ENCODE peak calls at places on chromosome 14, in four cellular contexts. F is lung, Q is trophoblast cell, X is adrenal gland. O is an unnamed sample. For H3K4me1, the result is how much of the 10 kb centered on the place peaks cover.

GRCh38 chr14:72444701-72445100 is 449.2 kb downstream of the DPF3 start:
- DNase-seq in Q (no peak), X (no peak), F (no peak), O (peak)

GRCh38 chr14:96805906-96806305 is 8.7 kb downstream of the VRK1 start:
- DNase-seq in Q (no peak), X (no peak), F (no peak), O (no peak)

GRCh38 chr14:76919811-76920571 is 93.8 kb downstream of the LRRC74A start:
- DNase-seq in Q (peak), X (peak), F (no peak), O (no peak)

GRCh38 chr14:99272669-99273024 is 650 bp upstream of the BCL11B start:
- DNase-seq in X (no peak), F (no peak), Q (no peak), O (peak)

GRCh38 chr14:32307881-32308582 is 21.1 kb upstream of the AKAP6 start:
- DNase-seq in X (no peak), Q (no peak), F (no peak), O (peak)

GRCh38 chr14:74786916-74787315 is 23.8 kb downstream of the YLPM1 start:
- DNase-seq in F (no peak), Q (no peak), X (no peak), O (no peak)

GRCh38 chr14:81402123-81402495 is 2.0 kb upstream of the STON2 start:
- DNase-seq in Q (peak), X (no peak), F (no peak), O (no peak)

GRCh38 chr14:35418093-35418492 is 13.5 kb upstream of the NFKBIA start:
- DNase-seq in F (no peak), Q (no peak), X (no peak), O (no peak)

GRCh38 chr14:21476925-21477681 is at the start of the genes RAB2B and TOX4:
- DNase-seq in Q (peak), F (peak), X (peak), O (peak)

GRCh38 chr14:104800600-104801283 is at the start of gene ZBTB42:
- DNase-seq in Q (peak), X (peak), F (peak), O (peak)

GRCh38 chr14:98707522-98707921 is 564.5 kb downstream of the BCL11B start:
- DNase-seq in F (no peak), Q (no peak), X (no peak), O (no peak)

GRCh38 chr14:52049721-52050588 is 18.9 kb downstream of the NID2 start:
- DNase-seq in X (no peak), F (no peak), Q (no peak), O (no peak)

GRCh38 chr14:54169254-54169924 is 212.8 kb upstream of the BMP4 start:
- DNase-seq in X (no peak), Q (no peak), F (no peak), O (peak)

GRCh38 chr14:72810201-72810600 is 83.7 kb downstream of the DPF3 start:
- DNase-seq in F (no peak), Q (no peak), X (no peak), O (no peak)

GRCh38 chr14:30227871-30228270 is 300.2 kb upstream of the PRKD1 start:
- DNase-seq in F (no peak), Q (peak), X (peak), O (peak)

GRCh38 chr14:74962059-74962458 is 6.7 kb upstream of the PGF start:
- DNase-seq in X (no peak), F (no peak), Q (no peak), O (no peak)

GRCh38 chr14:92492261-92492660 is 21.3 kb upstream of the RIN3 start:
- DNase-seq in F (peak), Q (peak), X (peak), O (no peak)

GRCh38 chr14:42437809-42438208 is 831.1 kb downstream of the LRFN5 start:
- DNase-seq in Q (no peak), F (no peak), X (no peak), O (no peak)

GRCh38 chr14:89067293-89067972 is 243.0 kb downstream of the TTC8 start:
- DNase-seq in X (no peak), Q (peak), F (no peak), O (no peak)

GRCh38 chr14:100538566-100539318 is 48.5 kb downstream of the BEGAIN start:
- DNase-seq in F (no peak), Q (no peak), X (peak), O (no peak)

GRCh38 chr14:65916055-65916454 is 503.5 kb downstream of the FUT8 start:
- DNase-seq in X (no peak), F (no peak), Q (no peak), O (no peak)

GRCh38 chr14:92880351-92880750 is 42.6 kb upstream of the CHGA start:
- DNase-seq in F (no peak), X (no peak), Q (no peak), O (no peak)

GRCh38 chr14:28482644-28483043 is 283.9 kb upstream of the FOXG1 start:
- DNase-seq in Q (no peak), X (no peak), F (no peak), O (no peak)

GRCh38 chr14:23364164-23364571 is 804 bp downstream of the EFS start:
- DNase-seq in F (no peak), Q (peak), X (no peak), O (no peak)

GRCh38 chr14:67577909-67578749 is 21.9 kb downstream of the PIGH start:
- DNase-seq in F (no peak), Q (no peak), X (no peak), O (no peak)

GRCh38 chr14:101884537-101885253 is 79.7 kb upstream of the DYNC1H1 start:
- DNase-seq in Q (no peak), X (no peak), F (no peak), O (no peak)

GRCh38 chr14:65332141-65332871 is 80.2 kb upstream of the FUT8 start:
- DNase-seq in Q (peak), F (no peak), X (no peak), O (peak)

GRCh38 chr14:96741151-96741977 is 55.8 kb upstream of the VRK1 start:
- DNase-seq in F (peak), Q (peak), X (peak), O (no peak)

GRCh38 chr14:39005044-39005736 is 97.8 kb downstream of the SEC23A start:
- DNase-seq in X (no peak), Q (no peak), F (no peak), O (no peak)
- H3K27ac ChIP-seq in X (no peak), Q (no peak), F (no peak), O (no peak)

GRCh38 chr14:103563089-103563620 is 395 bp downstream of the COA8 start:
- DNase-seq in Q (peak), F (peak), X (peak), O (no peak)

GRCh38 chr14:103562135-103562384 is 397 bp downstream of the BAG5 start:
- DNase-seq in X (no peak), F (no peak), Q (no peak), O (no peak)

GRCh38 chr14:103558071-103558882 is 4.2 kb downstream of the BAG5 start:
- DNase-seq in X (no peak), F (no peak), Q (peak), O (no peak)

GRCh38 chr14:103562385-103563088 is at the start of the genes BAG5 and COA8:
- DNase-seq in F (peak), Q (peak), X (peak), O (no peak)

GRCh38 chr14:103561381-103562134 is 899 bp downstream of the BAG5 start:
- DNase-seq in X (no peak), Q (peak), F (peak), O (peak)
- H3K4me1 ChIP-seq in X (under half), Q (under half), F (under half), O (under half)

GRCh38 chr14:24838945-24839616 is 205.1 kb upstream of the GZMB start:
- DNase-seq in F (no peak), Q (no peak), X (no peak), O (no peak)
- H3K27ac ChIP-seq in F (peak), Q (no peak), X (no peak), O (no peak)

GRCh38 chr14:78240567-78240966 is 70.4 kb downstream of the NRXN3 start:
- DNase-seq in X (no peak), F (no peak), Q (no peak), O (no peak)

GRCh38 chr14:78243187-78243586 is 73.0 kb downstream of the NRXN3 start:
- DNase-seq in X (no peak), F (no peak), Q (no peak), O (no peak)

GRCh38 chr14:78232666-78233065 is 62.5 kb downstream of the NRXN3 start:
- DNase-seq in X (no peak), F (no peak), Q (no peak), O (no peak)

DNA sequence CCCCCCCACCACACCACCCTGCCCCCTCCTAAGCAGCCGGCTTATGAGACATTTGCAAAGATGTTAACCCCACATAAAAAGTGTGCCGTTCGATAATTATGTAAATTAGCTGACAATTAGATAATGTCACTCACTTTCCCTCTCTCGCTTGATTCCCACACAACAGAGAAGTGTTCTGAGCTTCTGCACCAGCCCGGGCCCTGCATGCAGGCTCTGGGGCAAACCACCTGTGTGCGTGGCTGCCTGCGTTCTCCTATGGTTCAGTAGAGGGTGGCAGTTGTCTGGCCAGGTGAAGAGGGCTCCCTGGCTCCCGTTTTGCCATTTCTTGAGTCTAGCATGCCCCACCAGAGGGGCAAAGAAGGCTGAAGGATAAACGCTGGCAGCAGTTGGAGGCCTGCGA is 68.0 kb downstream of the NRXN3 start:
- DNase-seq in F (no peak), Q (no peak), X (no peak), O (no peak)
- H3K4me1 ChIP-seq in F (under half), Q (under half), X (under half), O (under half)

GRCh38 chr14:95408731-95409471 is 89.2 kb upstream of the CLMN start:
- DNase-seq in X (no peak), F (no peak), Q (no peak), O (no peak)
- H3K27ac ChIP-seq in X (no peak), F (no peak), Q (no peak), O (no peak)

O was measured in foreskin keratinocyte.